ENCODE peak calls at places on chromosomes 16 and 17, in seven cellular contexts. L, G, T, B, H, V and P are unnamed samples.

GRCh38 chr16:86245895-86246294 is 264.4 kb upstream of the FOXF1 start:
- DNase-seq in L (no peak), G (no peak), T (no peak), B (no peak), H (no peak), V (no peak), P (no peak)

GRCh38 chr17:71110326-71110725 is 941.0 kb downstream of the KCNJ2 start:
- DNase-seq in L (no peak), G (no peak), T (no peak), B (peak; percentile 23), H (no peak), V (no peak), P (no peak)

GRCh38 chr17:29593546-29594440 is 861 bp downstream of the ANKRD13B start:
- DNase-seq in L (no peak), G (peak; percentile 94), T (peak; percentile 13), B (no peak), H (no peak), V (no peak), P (no peak)

GRCh38 chr17:48770954-48771353 is 42.4 kb upstream of the HOXB13 start:
- DNase-seq in L (no peak), G (no peak), T (no peak), B (peak; percentile 16), H (no peak), V (no peak), P (no peak)

GRCh38 chr16:84503751-84504395 is 586 bp downstream of the MEAK7 start:
- DNase-seq in L (peak; percentile 19), G (no peak), T (peak; percentile 31), B (peak; percentile 52), H (no peak), V (peak; percentile 35), P (no peak)

GRCh38 chr17:78378225-78379133 is at the start of gene PGS1:
- DNase-seq in L (peak; percentile 78), G (peak; percentile 86), T (peak; percentile 67), B (peak; percentile 70), H (no peak), V (peak; percentile 69), P (peak; percentile 74)

GRCh38 chr16:55367796-55368195 is 43.8 kb downstream of the IRX6 start:
- DNase-seq in L (no peak), G (no peak), T (no peak), B (no peak), H (no peak), V (no peak), P (peak; percentile 10)

GRCh38 chr17:17779015-17779611 is 57.7 kb downstream of the SREBF1 start:
- DNase-seq in L (no peak), G (no peak), T (no peak), B (no peak), H (no peak), V (no peak), P (no peak)

GRCh38 chr17:57289130-57289529 is 32.8 kb downstream of the MSI2 start:
- DNase-seq in L (no peak), G (no peak), T (no peak), B (no peak), H (no peak), V (peak; percentile 46), P (no peak)

GRCh38 chr17:73300392-73300791 is 11.4 kb downstream of the CDC42EP4 start:
- DNase-seq in L (no peak), G (no peak), T (no peak), B (no peak), H (no peak), V (no peak), P (no peak)

GRCh38 chr16:48393843-48394703 is 8.9 kb upstream of the SIAH1 start:
- DNase-seq in L (no peak), G (no peak), T (no peak), B (no peak), H (no peak), V (peak; percentile 69), P (peak; percentile 51)

GRCh38 chr17:50817142-50817751 is 18.1 kb upstream of the WFIKKN2 start:
- DNase-seq in L (peak; percentile 56), G (peak; percentile 71), T (peak; percentile 35), B (peak; percentile 26), H (no peak), V (no peak), P (peak; percentile 31)

GRCh38 chr16:84383106-84383505 is 14.8 kb downstream of the ATP2C2 start:
- DNase-seq in L (no peak), G (no peak), T (no peak), B (no peak), H (no peak), V (no peak), P (no peak)

GRCh38 chr17:38415250-38416194 is 12.7 kb upstream of the ARHGAP23 start:
- DNase-seq in L (no peak), G (peak; percentile 87), T (no peak), B (no peak), H (peak; percentile 54), V (peak; percentile 80), P (peak; percentile 54)

GRCh38 chr17:81819648-81820171 is 13.4 kb downstream of the MCRIP1 start:
- DNase-seq in L (no peak), G (peak; percentile 24), T (no peak), B (no peak), H (no peak), V (no peak), P (no peak)

GRCh38 chr17:13520899-13521572 is 80.7 kb downstream of the HS3ST3A1 start:
- DNase-seq in L (no peak), G (no peak), T (no peak), B (peak; percentile 96), H (peak; percentile 63), V (no peak), P (peak; percentile 59)

GRCh38 chr17:69857412-69857835 is 217.6 kb upstream of the KCNJ16 start:
- DNase-seq in L (no peak), G (no peak), T (no peak), B (peak; percentile 84), H (peak; percentile 76), V (no peak), P (peak; percentile 80)

GRCh38 chr16:26569793-26570192 is 496.9 kb upstream of the C16orf82 start:
- DNase-seq in L (no peak), G (peak; percentile 53), T (no peak), B (no peak), H (no peak), V (peak; percentile 44), P (no peak)

GRCh38 chr16:49760815-49761214 is 95.1 kb downstream of the ZNF423 start:
- DNase-seq in L (no peak), G (no peak), T (no peak), B (no peak), H (no peak), V (no peak), P (no peak)

GRCh38 chr16:13702614-13703013 is 217.3 kb upstream of the ERCC4 start:
- DNase-seq in L (no peak), G (no peak), T (no peak), B (no peak), H (no peak), V (no peak), P (no peak)

GRCh38 chr16:85316321-85316919 is 204.1 kb upstream of the CIBAR2 start:
- DNase-seq in L (peak; percentile 81), G (peak; percentile 85), T (no peak), B (peak; percentile 52), H (no peak), V (peak; percentile 65), P (peak; percentile 70)

GRCh38 chr16:66291833-66292232 is 74.7 kb upstream of the CDH5 start:
- DNase-seq in L (no peak), G (no peak), T (no peak), B (no peak), H (no peak), V (no peak), P (no peak)

GRCh38 chr16:87951550-87952538 is 610 bp downstream of the BANP start:
- DNase-seq in L (no peak), G (peak; percentile 33), T (no peak), B (no peak), H (no peak), V (no peak), P (no peak)

GRCh38 chr16:31487720-31488629 is 5.1 kb downstream of the SLC5A2 start:
- DNase-seq in L (peak; percentile 55), G (peak; percentile 89), T (peak; percentile 79), B (peak; percentile 26), H (no peak), V (peak; percentile 67), P (no peak)

GRCh38 chr16:2964416-2965223 is 545 bp downstream of the KREMEN2 start:
- DNase-seq in L (no peak), G (peak; percentile 95), T (peak; percentile 66), B (peak; percentile 29), H (no peak), V (peak; percentile 47), P (no peak)

GRCh38 chr17:50518265-50519023 is 10.2 kb downstream of the MYCBPAP start:
- DNase-seq in L (peak; percentile 47), G (no peak), T (no peak), B (no peak), H (no peak), V (peak; percentile 86), P (no peak)

GRCh38 chr17:36092228-36092627 is 2.3 kb upstream of the CCL3 start:
- DNase-seq in L (no peak), G (no peak), T (no peak), B (no peak), H (no peak), V (no peak), P (no peak)

GRCh38 chr17:44971776-44972483 is 3.8 kb upstream of the C1QL1 start:
- DNase-seq in L (no peak), G (peak; percentile 77), T (no peak), B (peak; percentile 44), H (no peak), V (no peak), P (no peak)

GRCh38 chr17:388087-388486 is 35.5 kb upstream of the RPH3AL start:
- DNase-seq in L (no peak), G (no peak), T (no peak), B (no peak), H (no peak), V (no peak), P (no peak)

GRCh38 chr16:79653337-79654000 is 52.9 kb upstream of the MAF start:
- DNase-seq in L (peak; percentile 16), G (no peak), T (no peak), B (peak; percentile 73), H (no peak), V (no peak), P (peak; percentile 13)